ENCODE peak calls at places on chromosomes 4 and X, in ten cellular contexts. One of them, this sample, is unnamed.

GRCh38 chr4:100114909-100115308 is 75.4 kb downstream of the DDIT4L start:
- DNase-seq in HFF-Myc: no peak
- DNase-seq in colonic mucosa: no peak
- DNase-seq in nephron progenitor cell: no peak
- DNase-seq in uterus: no peak
- DNase-seq in SK-N-SH: no peak
- DNase-seq in lung: no peak
- DNase-seq in H9: no peak
- DNase-seq in fibroblast of the aortic adventitia: no peak
- DNase-seq in CD4-positive, alpha-beta T cell: no peak
- DNase-seq in this sample: no peak

GRCh38 chr4:186770446-186771175 is 47.0 kb upstream of the FAT1 start:
- DNase-seq in CD4-positive, alpha-beta T cell: no peak
- DNase-seq in nephron progenitor cell: no peak
- DNase-seq in SK-N-SH: no peak
- DNase-seq in uterus: no peak
- DNase-seq in fibroblast of the aortic adventitia: peak
- DNase-seq in H9: no peak
- DNase-seq in colonic mucosa: no peak
- DNase-seq in lung: no peak
- DNase-seq in HFF-Myc: no peak
- DNase-seq in this sample: no peak

GRCh38 chr4:33369366-33369899 is 2649.3 kb downstream of the PCDH7 start:
- DNase-seq in nephron progenitor cell: no peak
- DNase-seq in uterus: no peak
- DNase-seq in CD4-positive, alpha-beta T cell: no peak
- DNase-seq in H9: no peak
- DNase-seq in fibroblast of the aortic adventitia: peak
- DNase-seq in colonic mucosa: no peak
- DNase-seq in lung: no peak
- DNase-seq in HFF-Myc: peak
- DNase-seq in SK-N-SH: no peak
- DNase-seq in this sample: no peak

GRCh38 chr4:101326586-101326985 is 20.7 kb downstream of the PPP3CA start:
- DNase-seq in SK-N-SH: no peak
- DNase-seq in fibroblast of the aortic adventitia: no peak
- DNase-seq in nephron progenitor cell: no peak
- DNase-seq in lung: no peak
- DNase-seq in colonic mucosa: no peak
- DNase-seq in H9: no peak
- DNase-seq in CD4-positive, alpha-beta T cell: no peak
- DNase-seq in uterus: no peak
- DNase-seq in HFF-Myc: no peak
- DNase-seq in this sample: no peak

GRCh38 chrX:66756717-66757116 is 117.8 kb upstream of the EDA2R start:
- DNase-seq in HFF-Myc: no peak
- DNase-seq in H9: no peak
- DNase-seq in uterus: no peak
- DNase-seq in SK-N-SH: no peak
- DNase-seq in CD4-positive, alpha-beta T cell: no peak
- DNase-seq in fibroblast of the aortic adventitia: no peak
- DNase-seq in lung: no peak
- DNase-seq in colonic mucosa: no peak
- DNase-seq in nephron progenitor cell: no peak
- DNase-seq in this sample: no peak

GRCh38 chrX:108177321-108177990 is 85.9 kb downstream of the ATG4A start:
- DNase-seq in fibroblast of the aortic adventitia: no peak
- DNase-seq in HFF-Myc: no peak
- DNase-seq in nephron progenitor cell: no peak
- DNase-seq in uterus: no peak
- DNase-seq in H9: no peak
- DNase-seq in SK-N-SH: no peak
- DNase-seq in colonic mucosa: no peak
- DNase-seq in lung: no peak
- DNase-seq in CD4-positive, alpha-beta T cell: no peak
- DNase-seq in this sample: no peak

GRCh38 chr4:2763511-2763967 is 7.4 kb upstream of the TNIP2 start:
- DNase-seq in lung: no peak
- DNase-seq in fibroblast of the aortic adventitia: peak
- DNase-seq in colonic mucosa: no peak
- DNase-seq in nephron progenitor cell: no peak
- DNase-seq in HFF-Myc: no peak
- DNase-seq in H9: no peak
- DNase-seq in SK-N-SH: peak
- DNase-seq in CD4-positive, alpha-beta T cell: no peak
- DNase-seq in uterus: no peak
- DNase-seq in this sample: no peak

GRCh38 chr4:67152976-67153375 is 392.3 kb downstream of the CENPC start:
- DNase-seq in uterus: no peak
- DNase-seq in HFF-Myc: no peak
- DNase-seq in fibroblast of the aortic adventitia: no peak
- DNase-seq in colonic mucosa: no peak
- DNase-seq in CD4-positive, alpha-beta T cell: no peak
- DNase-seq in nephron progenitor cell: no peak
- DNase-seq in lung: no peak
- DNase-seq in H9: no peak
- DNase-seq in SK-N-SH: no peak
- DNase-seq in this sample: no peak

GRCh38 chr4:81410695-81411094 is 61.0 kb downstream of the RASGEF1B start:
- DNase-seq in HFF-Myc: no peak
- DNase-seq in CD4-positive, alpha-beta T cell: no peak
- DNase-seq in nephron progenitor cell: no peak
- DNase-seq in lung: no peak
- DNase-seq in fibroblast of the aortic adventitia: no peak
- DNase-seq in colonic mucosa: no peak
- DNase-seq in H9: no peak
- DNase-seq in SK-N-SH: no peak
- DNase-seq in uterus: no peak
- DNase-seq in this sample: no peak

GRCh38 chrX:2679534-2680485 is 11.3 kb upstream of the CD99 start:
- DNase-seq in SK-N-SH: no peak
- DNase-seq in HFF-Myc: no peak
- DNase-seq in lung: no peak
- DNase-seq in fibroblast of the aortic adventitia: peak
- DNase-seq in nephron progenitor cell: no peak
- DNase-seq in uterus: peak
- DNase-seq in CD4-positive, alpha-beta T cell: no peak
- DNase-seq in H9: no peak
- DNase-seq in colonic mucosa: no peak
- DNase-seq in this sample: no peak

GRCh38 chr4:18454349-18454748 is 432.8 kb upstream of the LCORL start:
- DNase-seq in fibroblast of the aortic adventitia: no peak
- DNase-seq in lung: no peak
- DNase-seq in CD4-positive, alpha-beta T cell: no peak
- DNase-seq in uterus: no peak
- DNase-seq in H9: no peak
- DNase-seq in HFF-Myc: no peak
- DNase-seq in colonic mucosa: peak
- DNase-seq in SK-N-SH: no peak
- DNase-seq in nephron progenitor cell: no peak
- DNase-seq in this sample: no peak

GRCh38 chr4:140331245-140331644 is 42.2 kb upstream of the SCOC start:
- DNase-seq in fibroblast of the aortic adventitia: no peak
- DNase-seq in colonic mucosa: no peak
- DNase-seq in H9: no peak
- DNase-seq in HFF-Myc: no peak
- DNase-seq in nephron progenitor cell: no peak
- DNase-seq in SK-N-SH: no peak
- DNase-seq in lung: no peak
- DNase-seq in uterus: no peak
- DNase-seq in CD4-positive, alpha-beta T cell: no peak
- DNase-seq in this sample: no peak

GRCh38 chr4:3470244-3471097 is 7.4 kb downstream of the DOK7 start:
- DNase-seq in CD4-positive, alpha-beta T cell: no peak
- DNase-seq in nephron progenitor cell: no peak
- DNase-seq in fibroblast of the aortic adventitia: no peak
- DNase-seq in SK-N-SH: no peak
- DNase-seq in lung: no peak
- DNase-seq in HFF-Myc: peak
- DNase-seq in H9: no peak
- DNase-seq in uterus: no peak
- DNase-seq in colonic mucosa: peak
- DNase-seq in this sample: no peak

GRCh38 chrX:131675596-131676194 is 131.8 kb downstream of the OR13H1 start:
- DNase-seq in nephron progenitor cell: peak
- DNase-seq in CD4-positive, alpha-beta T cell: no peak
- DNase-seq in colonic mucosa: no peak
- DNase-seq in fibroblast of the aortic adventitia: peak
- DNase-seq in uterus: no peak
- DNase-seq in H9: peak
- DNase-seq in HFF-Myc: no peak
- DNase-seq in SK-N-SH: peak
- DNase-seq in lung: no peak
- DNase-seq in this sample: no peak
- TF ChIP-seq CTCF in nephron progenitor cell: peak
- TF ChIP-seq CTCF in CD4-positive, alpha-beta T cell: no peak
- TF ChIP-seq CTCF in colonic mucosa: peak
- TF ChIP-seq CTCF in fibroblast of the aortic adventitia: peak
- TF ChIP-seq CTCF in uterus: no peak
- TF ChIP-seq CTCF in H9: peak
- TF ChIP-seq CTCF in HFF-Myc: no peak
- TF ChIP-seq CTCF in SK-N-SH: peak
- TF ChIP-seq CTCF in lung: no peak
- TF ChIP-seq CTCF in this sample: no peak

GRCh38 chr4:102675142-102675541 is 85.6 kb downstream of the MANBA start:
- DNase-seq in nephron progenitor cell: no peak
- DNase-seq in HFF-Myc: no peak
- DNase-seq in lung: no peak
- DNase-seq in uterus: no peak
- DNase-seq in colonic mucosa: no peak
- DNase-seq in SK-N-SH: no peak
- DNase-seq in fibroblast of the aortic adventitia: peak
- DNase-seq in CD4-positive, alpha-beta T cell: no peak
- DNase-seq in H9: no peak
- DNase-seq in this sample: no peak
- TF ChIP-seq CTCF in nephron progenitor cell: no peak
- TF ChIP-seq CTCF in HFF-Myc: no peak
- TF ChIP-seq CTCF in lung: no peak
- TF ChIP-seq CTCF in uterus: no peak
- TF ChIP-seq CTCF in colonic mucosa: no peak
- TF ChIP-seq CTCF in SK-N-SH: no peak
- TF ChIP-seq CTCF in fibroblast of the aortic adventitia: no peak
- TF ChIP-seq CTCF in CD4-positive, alpha-beta T cell: no peak
- TF ChIP-seq CTCF in H9: no peak
- TF ChIP-seq CTCF in this sample: no peak

GRCh38 chr4:185730849-185731608 is 81.0 kb downstream of the SORBS2 start:
- DNase-seq in CD4-positive, alpha-beta T cell: no peak
- DNase-seq in nephron progenitor cell: no peak
- DNase-seq in HFF-Myc: no peak
- DNase-seq in colonic mucosa: no peak
- DNase-seq in H9: no peak
- DNase-seq in uterus: no peak
- DNase-seq in fibroblast of the aortic adventitia: peak
- DNase-seq in lung: no peak
- DNase-seq in SK-N-SH: no peak
- DNase-seq in this sample: peak
- TF ChIP-seq CTCF in CD4-positive, alpha-beta T cell: no peak
- TF ChIP-seq CTCF in nephron progenitor cell: no peak
- TF ChIP-seq CTCF in HFF-Myc: no peak
- TF ChIP-seq CTCF in colonic mucosa: no peak
- TF ChIP-seq CTCF in H9: no peak
- TF ChIP-seq CTCF in uterus: no peak
- TF ChIP-seq CTCF in fibroblast of the aortic adventitia: peak
- TF ChIP-seq CTCF in lung: no peak
- TF ChIP-seq CTCF in SK-N-SH: no peak
- TF ChIP-seq CTCF in this sample: no peak

GRCh38 chr4:163165217-163166017 is 1.3 kb downstream of the NAF1 start:
- DNase-seq in uterus: no peak
- DNase-seq in nephron progenitor cell: no peak
- DNase-seq in SK-N-SH: no peak
- DNase-seq in HFF-Myc: no peak
- DNase-seq in colonic mucosa: no peak
- DNase-seq in CD4-positive, alpha-beta T cell: no peak
- DNase-seq in lung: no peak
- DNase-seq in H9: no peak
- DNase-seq in fibroblast of the aortic adventitia: peak
- DNase-seq in this sample: no peak

GRCh38 chr4:163166041-163166579 is 580 bp downstream of the NAF1 start:
- DNase-seq in lung: peak
- DNase-seq in fibroblast of the aortic adventitia: peak
- DNase-seq in nephron progenitor cell: peak
- DNase-seq in uterus: peak
- DNase-seq in SK-N-SH: peak
- DNase-seq in CD4-positive, alpha-beta T cell: peak
- DNase-seq in HFF-Myc: no peak
- DNase-seq in colonic mucosa: peak
- DNase-seq in H9: peak
- DNase-seq in this sample: no peak

GRCh38 chr4:163167333-163167626 is 590 bp upstream of the NAF1 start:
- DNase-seq in nephron progenitor cell: no peak
- DNase-seq in HFF-Myc: no peak
- DNase-seq in H9: no peak
- DNase-seq in lung: no peak
- DNase-seq in SK-N-SH: peak
- DNase-seq in colonic mucosa: no peak
- DNase-seq in CD4-positive, alpha-beta T cell: no peak
- DNase-seq in uterus: no peak
- DNase-seq in fibroblast of the aortic adventitia: peak
- DNase-seq in this sample: no peak

GRCh38 chr4:163164110-163164509 is 2.6 kb downstream of the NAF1 start:
- DNase-seq in fibroblast of the aortic adventitia: no peak
- DNase-seq in nephron progenitor cell: no peak
- DNase-seq in lung: no peak
- DNase-seq in uterus: no peak
- DNase-seq in SK-N-SH: no peak
- DNase-seq in HFF-Myc: no peak
- DNase-seq in CD4-positive, alpha-beta T cell: no peak
- DNase-seq in H9: no peak
- DNase-seq in colonic mucosa: no peak
- DNase-seq in this sample: no peak

DNA sequence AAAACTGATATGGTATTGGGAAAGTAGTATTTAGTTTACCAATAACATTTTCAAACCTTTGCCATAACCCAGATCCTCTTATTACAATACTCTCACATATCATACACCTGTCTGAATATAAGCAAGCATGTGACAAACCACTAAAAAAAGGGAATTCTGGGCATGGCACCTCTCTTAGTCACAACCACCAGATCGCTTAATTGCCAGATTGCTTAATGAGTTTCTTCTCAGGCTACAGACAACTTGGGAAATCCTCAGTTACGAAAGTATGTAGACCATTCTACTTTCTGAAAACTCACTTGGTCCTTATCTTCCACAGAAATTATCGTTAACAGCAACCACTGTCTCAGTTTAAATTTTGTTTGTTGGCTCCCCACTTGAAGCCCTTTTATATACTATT is 2.1 kb downstream of the NAF1 start:
- DNase-seq in lung: no peak
- DNase-seq in CD4-positive, alpha-beta T cell: no peak
- DNase-seq in HFF-Myc: no peak
- DNase-seq in SK-N-SH: no peak
- DNase-seq in fibroblast of the aortic adventitia: peak
- DNase-seq in nephron progenitor cell: no peak
- DNase-seq in uterus: no peak
- DNase-seq in H9: no peak
- DNase-seq in colonic mucosa: no peak
- DNase-seq in this sample: no peak
- TF ChIP-seq CTCF in lung: no peak
- TF ChIP-seq CTCF in CD4-positive, alpha-beta T cell: no peak
- TF ChIP-seq CTCF in HFF-Myc: no peak
- TF ChIP-seq CTCF in SK-N-SH: no peak
- TF ChIP-seq CTCF in fibroblast of the aortic adventitia: no peak
- TF ChIP-seq CTCF in nephron progenitor cell: no peak
- TF ChIP-seq CTCF in uterus: no peak
- TF ChIP-seq CTCF in H9: no peak
- TF ChIP-seq CTCF in colonic mucosa: no peak
- TF ChIP-seq CTCF in this sample: no peak